ENCODE peak calls at places on chromosomes 13 and 19, in eight cellular contexts. One of them, this sample, is unnamed.

GRCh38 chr13:33794576-33794975 is 23.4 kb upstream of the RFC3 start:
- DNase-seq in GM19239: no peak
- DNase-seq in activated T-cell treated with anti-CD3 and anti-CD28 coated beads, Interleukin-2, amount 50 U/mL, for 72 hours: no peak
- DNase-seq in substantia nigra: no peak
- DNase-seq in aorta: no peak
- DNase-seq in T-helper 1 cell: no peak
- DNase-seq in IMR-90: no peak
- DNase-seq in germinal center: no peak
- DNase-seq in this sample: peak

GRCh38 chr19:48565090-48565489 is 13.1 kb downstream of the SULT2B1 start:
- DNase-seq in GM19239: no peak
- DNase-seq in activated T-cell treated with anti-CD3 and anti-CD28 coated beads, Interleukin-2, amount 50 U/mL, for 72 hours: no peak
- DNase-seq in substantia nigra: no peak
- DNase-seq in aorta: no peak
- DNase-seq in T-helper 1 cell: no peak
- DNase-seq in IMR-90: peak
- DNase-seq in germinal center: no peak
- DNase-seq in this sample: peak

GRCh38 chr19:41521860-41522555 is 54.0 kb upstream of the CEACAM21 start:
- DNase-seq in GM19239: no peak
- DNase-seq in activated T-cell treated with anti-CD3 and anti-CD28 coated beads, Interleukin-2, amount 50 U/mL, for 72 hours: peak
- DNase-seq in substantia nigra: no peak
- DNase-seq in aorta: no peak
- DNase-seq in T-helper 1 cell: peak
- DNase-seq in IMR-90: no peak
- DNase-seq in germinal center: peak
- DNase-seq in this sample: no peak

GRCh38 chr19:14577885-14578427 is 4.9 kb upstream of the CLEC17A start:
- DNase-seq in GM19239: no peak
- DNase-seq in activated T-cell treated with anti-CD3 and anti-CD28 coated beads, Interleukin-2, amount 50 U/mL, for 72 hours: no peak
- DNase-seq in substantia nigra: no peak
- DNase-seq in aorta: no peak
- DNase-seq in T-helper 1 cell: no peak
- DNase-seq in IMR-90: no peak
- DNase-seq in germinal center: peak
- DNase-seq in this sample: no peak

GRCh38 chr19:29841209-29841558 is 29.4 kb downstream of the CCNE1 start:
- DNase-seq in GM19239: no peak
- DNase-seq in activated T-cell treated with anti-CD3 and anti-CD28 coated beads, Interleukin-2, amount 50 U/mL, for 72 hours: no peak
- DNase-seq in substantia nigra: no peak
- DNase-seq in aorta: no peak
- DNase-seq in T-helper 1 cell: no peak
- DNase-seq in IMR-90: no peak
- DNase-seq in germinal center: no peak
- DNase-seq in this sample: no peak

GRCh38 chr13:109273326-109273751 is 513.0 kb downstream of the IRS2 start:
- DNase-seq in GM19239: no peak
- DNase-seq in activated T-cell treated with anti-CD3 and anti-CD28 coated beads, Interleukin-2, amount 50 U/mL, for 72 hours: no peak
- DNase-seq in substantia nigra: no peak
- DNase-seq in aorta: no peak
- DNase-seq in T-helper 1 cell: no peak
- DNase-seq in IMR-90: peak
- DNase-seq in germinal center: no peak
- DNase-seq in this sample: peak

GRCh38 chr19:10335149-10336053 is 2.1 kb upstream of the RAVER1 start:
- DNase-seq in GM19239: no peak
- DNase-seq in activated T-cell treated with anti-CD3 and anti-CD28 coated beads, Interleukin-2, amount 50 U/mL, for 72 hours: no peak
- DNase-seq in substantia nigra: no peak
- DNase-seq in aorta: no peak
- DNase-seq in T-helper 1 cell: no peak
- DNase-seq in IMR-90: no peak
- DNase-seq in germinal center: no peak
- DNase-seq in this sample: no peak

GRCh38 chr19:54561840-54562239 is 11.8 kb upstream of the LILRA2 start:
- DNase-seq in GM19239: no peak
- DNase-seq in activated T-cell treated with anti-CD3 and anti-CD28 coated beads, Interleukin-2, amount 50 U/mL, for 72 hours: no peak
- DNase-seq in substantia nigra: no peak
- DNase-seq in aorta: no peak
- DNase-seq in T-helper 1 cell: no peak
- DNase-seq in IMR-90: no peak
- DNase-seq in germinal center: no peak
- DNase-seq in this sample: no peak

GRCh38 chr13:51479199-51479523 is 26.3 kb upstream of the INTS6 start:
- DNase-seq in GM19239: no peak
- DNase-seq in activated T-cell treated with anti-CD3 and anti-CD28 coated beads, Interleukin-2, amount 50 U/mL, for 72 hours: no peak
- DNase-seq in substantia nigra: no peak
- DNase-seq in aorta: no peak
- DNase-seq in T-helper 1 cell: no peak
- DNase-seq in IMR-90: peak
- DNase-seq in germinal center: no peak
- DNase-seq in this sample: peak

GRCh38 chr13:24271611-24272451 is 37.5 kb upstream of the C1QTNF9 start:
- DNase-seq in GM19239: no peak
- DNase-seq in activated T-cell treated with anti-CD3 and anti-CD28 coated beads, Interleukin-2, amount 50 U/mL, for 72 hours: peak
- DNase-seq in substantia nigra: peak
- DNase-seq in aorta: peak
- DNase-seq in T-helper 1 cell: peak
- DNase-seq in IMR-90: peak
- DNase-seq in germinal center: peak
- DNase-seq in this sample: peak

This sample was measured in astrocyte.